ENCODE peak calls at places on chromosomes 5 and 9, in five cellular contexts. G, I, H, S and J are unnamed samples.

GRCh38 chr5:27947088-27947487 is 908.7 kb upstream of the CDH9 start:
- DNase-seq in G (no peak), I (no peak), H (no peak), S (no peak), J (no peak)

GRCh38 chr5:16456103-16456832 is 9.3 kb downstream of the ZNF622 start:
- DNase-seq in G (no peak), I (no peak), H (no peak), S (peak; percentile 24), J (no peak)

GRCh38 chr5:10689391-10690081 is 71.5 kb downstream of the DAP start:
- DNase-seq in G (no peak), I (no peak), H (peak; percentile 78), S (no peak), J (peak; percentile 75)

GRCh38 chr9:71638627-71639026 is 129.7 kb downstream of the CEMIP2 start:
- DNase-seq in G (no peak), I (peak; percentile 17), H (no peak), S (no peak), J (no peak)

GRCh38 chr5:68251386-68251785 is 35.8 kb downstream of the PIK3R1 start:
- DNase-seq in G (no peak), I (no peak), H (no peak), S (no peak), J (no peak)

GRCh38 chr5:3195991-3196390 is 399.6 kb upstream of the IRX1 start:
- DNase-seq in G (no peak), I (no peak), H (no peak), S (no peak), J (no peak)

GRCh38 chr9:118305371-118305770 is 601.2 kb downstream of the TLR4 start:
- DNase-seq in G (no peak), I (no peak), H (no peak), S (no peak), J (no peak)

GRCh38 chr9:137485343-137486140 is 26.4 kb upstream of the NSMF start:
- DNase-seq in G (peak; percentile 50), I (no peak), H (no peak), S (peak; percentile 23), J (no peak)

GRCh38 chr9:89496645-89497044 is 1.3 kb downstream of the SEMA4D start:
- DNase-seq in G (no peak), I (no peak), H (no peak), S (peak; percentile 55), J (no peak)

GRCh38 chr5:58235279-58235678 is 224.6 kb downstream of the PLK2 start:
- DNase-seq in G (no peak), I (no peak), H (no peak), S (no peak), J (no peak)

GRCh38 chr5:10354048-10354872 is 765 bp downstream of the MARCHF6 start:
- DNase-seq in G (no peak), I (peak; percentile 25), H (peak; percentile 43), S (no peak), J (peak; percentile 61)

GRCh38 chr5:91229031-91229623 is 154.0 kb downstream of the ARRDC3 start:
- DNase-seq in G (no peak), I (no peak), H (no peak), S (no peak), J (no peak)

GRCh38 chr5:6183391-6184390 is 194.7 kb downstream of the MED10 start:
- DNase-seq in G (no peak), I (no peak), H (no peak), S (no peak), J (no peak)

GRCh38 chr5:64569880-64570279 is 64.1 kb downstream of the RGS7BP start:
- DNase-seq in G (no peak), I (no peak), H (no peak), S (no peak), J (no peak)

GRCh38 chr9:137275203-137275936 is 2.2 kb upstream of the TOR4A start:
- DNase-seq in G (no peak), I (no peak), H (no peak), S (no peak), J (no peak)

GRCh38 chr5:33317271-33317670 is 123.5 kb upstream of the TARS1 start:
- DNase-seq in G (no peak), I (no peak), H (no peak), S (no peak), J (no peak)

GRCh38 chr9:125629451-125629850 is 77.6 kb downstream of the MAPKAP1 start:
- DNase-seq in G (no peak), I (no peak), H (no peak), S (peak; percentile 40), J (no peak)

GRCh38 chr9:125630436-125630835 is 76.6 kb downstream of the MAPKAP1 start:
- DNase-seq in G (no peak), I (no peak), H (no peak), S (no peak), J (no peak)

GRCh38 chr9:125633116-125633743 is 73.8 kb downstream of the MAPKAP1 start:
- DNase-seq in G (no peak), I (no peak), H (no peak), S (no peak), J (no peak)

GRCh38 chr9:125632321-125633115 is 74.5 kb downstream of the MAPKAP1 start:
- DNase-seq in G (no peak), I (no peak), H (no peak), S (peak; percentile 53), J (no peak)

GRCh38 chr9:125631391-125632085 is 75.5 kb downstream of the MAPKAP1 start:
- DNase-seq in G (no peak), I (no peak), H (no peak), S (peak; percentile 56), J (no peak)
- TF ChIP-seq CTCF in G (no peak), I (no peak), H (peak; percentile 39), S (peak; percentile 74), J (peak; percentile 63)

GRCh38 chr9:91658513-91659105 is 235.0 kb upstream of the NFIL3 start:
- DNase-seq in G (no peak), I (no peak), H (no peak), S (no peak), J (peak; percentile 50)

GRCh38 chr9:91657501-91657900 is 233.9 kb upstream of the NFIL3 start:
- DNase-seq in G (no peak), I (no peak), H (no peak), S (no peak), J (no peak)

GRCh38 chr9:91660295-91660589 is 236.6 kb upstream of the NFIL3 start:
- DNase-seq in G (no peak), I (no peak), H (no peak), S (no peak), J (no peak)

GRCh38 chr9:91655664-91656063 is 232.0 kb upstream of the NFIL3 start:
- DNase-seq in G (no peak), I (no peak), H (no peak), S (no peak), J (no peak)

GRCh38 chr9:91659529-91660294 is 236.1 kb upstream of the NFIL3 start:
- DNase-seq in G (no peak), I (no peak), H (peak; percentile 46), S (no peak), J (peak; percentile 40)
- TF ChIP-seq CTCF in G (no peak), I (no peak), H (no peak), S (no peak), J (peak; percentile 72)

GRCh38 chr9:91948423-91949292 is 1.4 kb downstream of the ROR2 start:
- DNase-seq in G (peak; percentile 77), I (no peak), H (peak; percentile 77), S (peak; percentile 31), J (peak; percentile 79)
- TF ChIP-seq CTCF in G (no peak), I (no peak), H (no peak), S (no peak), J (peak; percentile 60)

DNA sequence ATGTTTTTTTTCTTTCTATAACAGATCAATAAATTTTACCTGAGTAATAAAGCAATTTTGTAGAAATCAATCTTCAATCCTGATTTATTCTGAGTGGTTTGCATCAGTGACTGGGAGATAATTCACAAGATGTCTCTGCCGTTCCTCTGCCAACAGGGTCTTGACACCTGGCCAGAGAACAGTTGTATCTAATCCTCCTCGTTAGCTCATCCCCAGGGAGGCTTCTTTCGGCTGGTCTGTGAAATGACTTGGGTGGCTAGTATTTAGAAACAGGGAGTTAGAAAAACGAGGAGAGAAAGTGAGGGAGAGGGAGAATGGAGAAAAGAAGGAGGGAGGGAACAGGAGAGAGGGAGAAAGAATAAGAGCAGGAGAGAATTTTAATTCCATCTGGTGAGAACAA is 600.3 kb upstream of the TLE4 start:
- DNase-seq in G (no peak), I (no peak), H (no peak), S (no peak), J (no peak)
- TF ChIP-seq CTCF in G (no peak), I (no peak), H (no peak), S (no peak), J (no peak)

DNA sequence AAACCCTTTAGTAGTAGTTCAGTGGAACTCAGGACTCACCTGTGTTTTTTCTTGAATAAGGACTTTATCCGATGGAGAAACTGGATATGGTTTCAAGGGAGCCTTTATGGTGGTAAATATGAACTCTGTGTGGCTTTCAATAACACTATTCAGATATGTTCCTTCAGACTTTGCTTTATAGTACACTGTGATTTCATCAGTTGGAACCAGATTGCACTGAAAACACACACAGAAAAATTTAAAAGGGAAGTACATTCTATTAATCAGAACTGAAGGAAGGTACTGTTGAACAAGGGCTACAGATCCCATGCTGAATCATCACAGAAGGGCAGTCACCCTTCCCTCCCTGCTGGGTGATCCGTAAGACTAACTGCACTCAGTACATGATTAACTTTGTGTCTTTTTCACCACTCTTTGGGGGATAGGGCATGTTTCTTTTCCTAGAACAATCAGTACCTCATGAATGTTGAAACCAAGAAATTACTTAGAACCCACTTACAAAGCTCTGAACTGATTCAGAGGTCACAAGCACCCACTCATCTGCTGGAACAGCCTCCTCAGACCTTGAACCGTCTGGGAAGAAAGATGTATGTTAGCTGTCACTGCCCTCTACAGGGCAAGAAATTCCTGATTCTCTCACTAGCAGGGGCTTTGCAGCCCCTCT is 51.2 kb downstream of the IARS1 start:
- DNase-seq in G (no peak), I (no peak), H (no peak), S (no peak), J (no peak)
- TF ChIP-seq CTCF in G (no peak), I (no peak), H (no peak), S (no peak), J (peak; percentile 35)

GRCh38 chr9:95268681-95269080 is 48.8 kb downstream of the FANCC start:
- DNase-seq in G (no peak), I (no peak), H (peak; percentile 32), S (no peak), J (peak; percentile 41)
- TF ChIP-seq CTCF in G (no peak), I (peak; percentile 19), H (no peak), S (no peak), J (no peak)

GRCh38 chr5:135007749-135008363 is 26.2 kb downstream of the PITX1 start:
- DNase-seq in G (peak; percentile 30), I (no peak), H (no peak), S (peak; percentile 3), J (no peak)
- TF ChIP-seq CTCF in G (no peak), I (no peak), H (no peak), S (no peak), J (no peak)